ENCODE peak calls at places on chromosomes 12 and 14, in six cellular contexts. S is A549, R is BE2C, N is upper lobe of right lung, Z is heart left ventricle, Q is neural progenitor cell. Y is an unnamed sample.

GRCh38 chr14:36315159-36315853 is 5.1 kb downstream of the MBIP start:
- DNase-seq in S (no peak), N (no peak), Q (peak; percentile 9), R (no peak), Z (no peak), Y (no peak)

GRCh38 chr12:121087467-121088207 is 45.0 kb upstream of the P2RX7 start:
- DNase-seq in Z (no peak), Q (no peak), S (no peak), N (no peak), R (no peak), Y (no peak)

GRCh38 chr14:72182773-72183432 is 250.7 kb downstream of the RGS6 start:
- DNase-seq in Z (no peak), R (no peak), S (no peak), Q (no peak), N (no peak), Y (no peak)

GRCh38 chr14:103072595-103073366 is 11.2 kb upstream of the LBHD2 start:
- DNase-seq in R (no peak), Z (peak; percentile 24), S (peak; percentile 91), N (peak; percentile 58), Q (no peak), Y (peak; percentile 66)

GRCh38 chr12:27922591-27923139 is 49.9 kb downstream of the PTHLH start:
- DNase-seq in S (peak; percentile 35), Q (no peak), Z (peak; percentile 37), R (no peak), N (no peak), Y (no peak)

GRCh38 chr12:55829967-55830600 is 697 bp upstream of the DNAJC14 start:
- DNase-seq in Q (peak; percentile 78), N (peak; percentile 84), Z (peak; percentile 62), R (no peak), S (peak; percentile 23), Y (peak; percentile 70)

GRCh38 chr14:36293824-36294223 is 26.6 kb downstream of the MBIP start:
- DNase-seq in R (no peak), S (no peak), Q (no peak), Z (no peak), N (no peak), Y (no peak)

GRCh38 chr12:105813201-105813600 is 325.6 kb downstream of the NUAK1 start:
- DNase-seq in Q (peak; percentile 62), R (no peak), Z (no peak), N (no peak), S (no peak), Y (no peak)

GRCh38 chr14:68576496-68577244 is 216.2 kb downstream of the ZFP36L1 start:
- DNase-seq in N (no peak), Q (no peak), Z (no peak), S (peak; percentile 95), R (no peak), Y (peak; percentile 63)

GRCh38 chr14:92491782-92492181 is 21.8 kb upstream of the RIN3 start:
- DNase-seq in Z (no peak), S (no peak), N (no peak), R (no peak), Q (no peak), Y (no peak)

GRCh38 chr12:105671720-105672119 is 341.2 kb downstream of the C12orf75 start:
- DNase-seq in Q (no peak), R (no peak), Z (no peak), N (no peak), S (no peak), Y (no peak)

GRCh38 chr12:51428256-51428655 is 3.6 kb downstream of the SLC4A8 start:
- DNase-seq in S (no peak), R (no peak), N (no peak), Z (no peak), Q (no peak), Y (no peak)

GRCh38 chr14:94378527-94379290 is 9.7 kb downstream of the SERPINA1 start:
- DNase-seq in R (no peak), S (no peak), N (no peak), Z (no peak), Q (no peak), Y (no peak)

GRCh38 chr14:88095791-88096190 is 90.9 kb downstream of the GPR65 start:
- DNase-seq in Q (no peak), N (no peak), R (no peak), Z (no peak), S (no peak), Y (no peak)

GRCh38 chr12:56071648-56072047 is 8.3 kb upstream of the ERBB3 start:
- DNase-seq in S (no peak), N (no peak), Z (no peak), R (no peak), Q (no peak), Y (no peak)

GRCh38 chr12:106048016-106048415 is 90.7 kb downstream of the NUAK1 start:
- DNase-seq in S (no peak), R (no peak), N (no peak), Z (no peak), Q (no peak), Y (no peak)

GRCh38 chr12:25689996-25690501 is 137.0 kb upstream of the LMNTD1 start:
- DNase-seq in N (peak; percentile 74), R (peak; percentile 94), S (no peak), Z (peak; percentile 67), Q (no peak), Y (peak; percentile 3)

GRCh38 chr12:72267974-72268373 is 4.2 kb upstream of the TRHDE start:
- DNase-seq in Z (no peak), N (no peak), Q (no peak), S (peak; percentile 11), R (no peak), Y (no peak)
- H3K4me3 ChIP-seq in Z (no peak overlapping the region), N (no peak overlapping the region), Q (no peak overlapping the region), S (no peak overlapping the region), R (no peak overlapping the region), Y (no peak overlapping the region)

DNA sequence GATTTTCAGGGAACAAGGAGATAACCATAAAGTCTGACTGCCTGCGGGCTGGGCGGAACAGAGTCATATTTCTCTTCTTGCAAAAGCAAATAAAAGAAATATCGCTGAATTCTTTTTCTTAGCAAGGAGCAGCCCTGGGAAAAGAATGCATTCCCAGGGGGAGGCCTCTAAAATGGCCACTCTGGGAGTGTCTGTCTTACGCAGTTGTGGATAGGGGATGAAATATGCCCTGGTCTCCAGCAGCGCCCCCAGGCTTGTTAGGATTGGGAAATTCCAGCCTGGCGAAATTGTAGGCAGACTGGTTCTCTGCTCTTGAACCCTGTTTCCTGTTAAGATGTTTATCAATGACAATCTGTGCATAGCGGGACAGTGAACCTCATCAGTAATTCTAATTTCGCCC is 40.5 kb downstream of the PCNX1 start:
- DNase-seq in S (no peak), Q (no peak), Z (no peak), R (no peak), N (no peak), Y (no peak)
- H3K9me3 ChIP-seq in S (peaks cover 10% of the 10 kb centered on the region), Q (peaks cover 14% of the 10 kb centered on the region), Z (peaks cover 37% of the 10 kb centered on the region), R (no peaks in the 10 kb centered on the region), N (peaks cover 14% of the 10 kb centered on the region), Y (peaks cover 4% of the 10 kb centered on the region)

GRCh38 chr12:124456652-124457152 is 110.7 kb downstream of the NCOR2 start:
- DNase-seq in Q (no peak), S (no peak), R (no peak), Z (no peak), N (no peak), Y (peak; percentile 20)
- H3K4me3 ChIP-seq in Q (no peak overlapping the region), S (no peak overlapping the region), R (no peak overlapping the region), Z (no peak overlapping the region), N (peak overlapping the region; percentile 42), Y (no peak overlapping the region)

GRCh38 chr12:34302131-34302885 is 280.0 kb downstream of the ALG10 start:
- DNase-seq in N (no peak), R (no peak), S (no peak), Q (no peak), Z (peak; percentile 1), Y (no peak)
- H3K9me3 ChIP-seq in N (no peaks in the 10 kb centered on the region), R (no peaks in the 10 kb centered on the region), S (no peaks in the 10 kb centered on the region), Q (peaks cover 5% of the 10 kb centered on the region), Z (no peaks in the 10 kb centered on the region), Y (peaks cover 7% of the 10 kb centered on the region)

GRCh38 chr14:26851793-26852192 is 254.0 kb upstream of the NOVA1 start:
- DNase-seq in Q (no peak), S (no peak), Z (no peak), R (no peak), N (no peak), Y (no peak)
- H3K4me3 ChIP-seq in Q (no peak overlapping the region), S (no peak overlapping the region), Z (no peak overlapping the region), R (no peak overlapping the region), N (no peak overlapping the region), Y (no peak overlapping the region)